ENCODE peak calls at places on chromosomes 16 and 17, in four cellular contexts. M is left ventricle myocardium inferior, O is kidney, W is spleen. R is an unnamed sample.

GRCh38 chr16:11698271-11698689 is 30.0 kb downstream of the SNN start:
- DNase-seq in M (no peak), O (no peak), W (no peak), R (no peak)

GRCh38 chr17:846901-847777 is 65.0 kb downstream of the MRM3 start:
- DNase-seq in M (no peak), O (no peak), W (no peak), R (no peak)

GRCh38 chr17:73156887-73157870 is 7.6 kb upstream of the SSTR2 start:
- DNase-seq in M (no peak), O (no peak), W (no peak), R (no peak)

GRCh38 chr16:80614908-80615696 is 74.3 kb downstream of the DYNLRB2 start:
- DNase-seq in M (no peak), O (no peak), W (no peak), R (no peak)

GRCh38 chr16:57918994-57919393 is 51.9 kb downstream of the CNGB1 start:
- DNase-seq in M (no peak), O (peak; percentile 37), W (no peak), R (no peak)

GRCh38 chr16:15887283-15887682 is 1.1 kb downstream of the CEP20 start:
- DNase-seq in M (no peak), O (no peak), W (no peak), R (no peak)

GRCh38 chr17:34379876-34380275 is 16.8 kb upstream of the CCL1 start:
- DNase-seq in M (no peak), O (no peak), W (no peak), R (no peak)

GRCh38 chr17:5422505-5422904 is 2.5 kb downstream of the RPAIN start:
- DNase-seq in M (no peak), O (no peak), W (no peak), R (no peak)

GRCh38 chr17:75067856-75068255 is 19.9 kb upstream of the SLC16A5 start:
- DNase-seq in M (no peak), O (no peak), W (peak; percentile 17), R (no peak)

GRCh38 chr17:42248351-42249179 is 27.6 kb downstream of the STAT5B start:
- DNase-seq in M (peak; percentile 60), O (peak; percentile 82), W (peak; percentile 92), R (no peak)

GRCh38 chr16:59181821-59182420 is 447.8 kb upstream of the GOT2 start:
- DNase-seq in M (no peak), O (peak; percentile 63), W (no peak), R (no peak)

GRCh38 chr16:86963600-86964575 is 353.3 kb downstream of the C16orf95 start:
- DNase-seq in M (no peak), O (peak; percentile 35), W (peak; percentile 32), R (no peak)

GRCh38 chr16:86965840-86966239 is 351.4 kb downstream of the C16orf95 start:
- DNase-seq in M (no peak), O (peak; percentile 40), W (peak; percentile 54), R (no peak)

GRCh38 chr16:86965331-86965730 is 351.9 kb downstream of the C16orf95 start:
- DNase-seq in M (no peak), O (peak; percentile 44), W (no peak), R (no peak)

GRCh38 chr16:86962913-86963312 is 354.3 kb downstream of the C16orf95 start:
- DNase-seq in M (no peak), O (peak; percentile 29), W (no peak), R (no peak)

GRCh38 chr16:86964846-86965245 is 352.3 kb downstream of the C16orf95 start:
- DNase-seq in M (no peak), O (peak; percentile 58), W (peak; percentile 24), R (no peak)
- TF ChIP-seq CTCF in M (no peak), O (no peak), W (no peak), R (no peak)

GRCh38 chr17:68495081-68495480 is 17.1 kb upstream of the PRKAR1A start:
- DNase-seq in M (no peak), O (no peak), W (no peak), R (no peak)

GRCh38 chr17:68489919-68490318 is 22.3 kb upstream of the PRKAR1A start:
- DNase-seq in M (no peak), O (no peak), W (no peak), R (no peak)

GRCh38 chr17:68491381-68491849 is 20.8 kb upstream of the PRKAR1A start:
- DNase-seq in M (peak; percentile 33), O (no peak), W (no peak), R (no peak)

GRCh38 chr17:68491864-68492263 is 20.4 kb upstream of the PRKAR1A start:
- DNase-seq in M (peak; percentile 40), O (no peak), W (no peak), R (peak; percentile 63)
- H3K27ac ChIP-seq in M (peak overlapping the region; percentile 73), O (no peak overlapping the region), W (peak overlapping the region; percentile 53), R (peak overlapping the region; percentile 69)

DNA sequence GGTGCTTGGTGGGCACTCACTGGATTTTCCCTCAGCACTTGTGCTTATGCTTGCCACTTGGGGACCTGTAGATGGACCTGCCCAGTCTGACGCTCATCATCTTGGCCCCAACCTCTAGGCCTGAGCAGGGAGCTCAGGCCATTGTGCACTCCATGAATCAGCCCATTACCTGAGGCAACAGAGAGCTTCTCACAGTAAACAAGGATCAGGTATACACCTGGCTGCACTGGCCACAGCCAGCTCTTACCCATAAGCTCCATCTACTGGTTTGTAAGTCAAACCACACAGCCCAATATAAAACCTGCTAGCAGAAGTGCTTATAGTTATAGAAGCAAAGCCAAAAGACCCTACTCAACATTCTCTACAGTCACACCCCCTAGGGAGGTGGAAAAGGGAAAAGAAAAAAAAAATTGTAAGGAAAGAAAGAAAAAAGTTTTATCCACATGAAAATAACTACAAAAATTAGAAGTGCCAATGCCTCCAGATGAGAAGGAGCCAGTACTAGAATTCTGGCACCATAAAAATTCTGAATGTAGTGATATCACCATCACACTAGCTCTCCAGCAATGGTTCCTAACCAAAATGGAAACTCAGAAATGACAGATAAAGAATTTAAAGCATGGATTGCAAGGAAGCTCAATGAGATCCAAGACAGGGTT is 87.8 kb upstream of the CDH5 start:
- DNase-seq in M (no peak), O (no peak), W (no peak), R (no peak)
- TF ChIP-seq CTCF in M (no peak), O (no peak), W (no peak), R (no peak)

GRCh38 chr16:88906020-88906419 is 39.6 kb upstream of the PABPN1L start:
- DNase-seq in M (no peak), O (no peak), W (no peak), R (no peak)
- H3K27ac ChIP-seq in M (no peak overlapping the region), O (no peak overlapping the region), W (no peak overlapping the region), R (no peak overlapping the region)

GRCh38 chr16:50901062-50901461 is 159.2 kb downstream of the CYLD start:
- DNase-seq in M (no peak), O (peak; percentile 12), W (no peak), R (no peak)

GRCh38 chr16:50900391-50900942 is 158.6 kb downstream of the CYLD start:
- DNase-seq in M (no peak), O (peak; percentile 35), W (no peak), R (no peak)

DNA sequence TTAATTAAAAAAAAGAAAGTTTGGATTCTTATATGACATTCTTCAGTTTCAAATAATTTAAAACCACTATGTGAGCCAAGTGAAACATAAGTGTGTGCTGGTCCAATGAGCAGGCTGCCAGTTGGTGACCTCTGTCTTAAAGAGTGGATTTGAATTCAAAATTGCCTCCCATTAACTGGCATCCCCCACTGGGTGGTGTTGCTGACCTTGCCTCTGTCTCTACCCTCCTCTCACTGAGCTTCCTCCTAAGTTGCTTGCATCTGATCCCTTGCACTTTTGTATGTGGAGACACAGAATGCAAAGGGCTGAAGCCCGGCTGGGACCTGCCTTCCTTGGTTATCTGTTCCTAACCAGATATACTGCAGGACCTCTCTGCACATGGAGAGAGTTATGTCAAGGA is 160.6 kb downstream of the CYLD start:
- DNase-seq in M (no peak), O (no peak), W (no peak), R (no peak)
- TF ChIP-seq CTCF in M (no peak), O (no peak), W (no peak), R (no peak)

GRCh38 chr16:9088848-9089247 is 2.6 kb upstream of the HAPSTR1 start:
- DNase-seq in M (no peak), O (no peak), W (no peak), R (no peak)
- H3K27ac ChIP-seq in M (no peak overlapping the region), O (no peak overlapping the region), W (no peak overlapping the region), R (no peak overlapping the region)

DNA sequence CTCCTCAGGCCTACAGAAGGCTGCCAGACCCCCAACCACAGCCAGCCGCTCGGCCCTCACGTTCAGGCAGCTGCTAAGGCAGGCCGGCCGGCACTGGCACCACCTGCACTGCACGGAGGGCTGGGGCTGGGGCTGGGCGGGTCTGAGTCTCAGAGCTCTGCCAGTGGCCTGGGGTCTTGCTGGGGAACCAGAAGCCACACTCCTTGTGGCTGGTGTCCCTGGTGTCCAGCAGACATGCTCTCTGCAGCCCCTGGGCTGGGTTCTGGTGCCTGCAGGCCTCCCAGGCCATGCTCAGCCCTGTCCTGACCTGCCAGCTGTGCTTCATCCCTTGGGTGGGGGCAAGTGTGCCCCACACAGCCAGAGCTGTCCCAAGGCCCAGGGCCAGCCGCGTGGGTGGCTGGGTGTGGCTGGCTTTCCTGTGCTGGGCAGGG is 42.0 kb downstream of the BAHCC1 start:
- DNase-seq in M (no peak), O (no peak), W (no peak), R (no peak)
- TF ChIP-seq CTCF in M (no peak), O (no peak), W (no peak), R (no peak)

DNA sequence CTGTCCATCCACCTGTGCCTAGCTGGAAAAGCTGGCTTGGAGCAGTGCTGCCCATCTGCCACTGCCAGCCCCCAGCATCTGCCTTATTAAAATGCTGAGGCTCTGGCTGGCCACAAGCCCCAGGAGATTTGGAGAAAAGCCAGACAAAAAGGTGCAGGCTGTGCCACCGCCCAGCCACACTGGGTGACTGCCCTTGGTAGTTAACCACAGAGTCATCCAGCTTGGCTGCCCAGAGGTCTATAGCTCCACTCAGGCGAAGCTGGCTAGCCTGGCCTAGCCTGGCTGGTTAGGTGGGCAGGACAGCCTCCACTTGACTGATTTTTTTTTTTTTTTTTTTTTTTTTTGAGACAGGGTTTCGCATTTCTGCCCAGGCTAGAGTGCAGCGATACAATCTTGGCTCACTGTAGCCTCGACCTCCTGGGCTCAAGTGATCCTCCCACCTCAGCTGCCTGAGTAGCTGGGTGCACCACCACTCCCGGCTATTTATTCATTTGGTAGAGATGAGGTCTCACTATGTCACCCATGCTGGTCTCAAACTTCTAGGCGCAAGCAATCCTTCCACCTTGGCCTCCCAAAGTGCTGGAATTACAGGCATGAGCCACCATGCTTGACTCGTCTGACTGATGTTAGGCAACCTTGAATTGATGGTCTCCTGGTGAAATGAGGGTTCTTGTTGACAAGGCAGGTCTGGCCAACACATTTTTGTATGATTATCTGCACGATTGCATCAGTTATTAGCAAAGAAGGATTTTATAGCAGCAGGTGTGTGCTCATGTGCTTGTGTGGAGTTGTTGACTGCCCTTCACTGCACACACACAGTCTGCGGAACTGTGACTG is 103.8 kb downstream of the RAB11FIP4 start:
- DNase-seq in M (no peak), O (peak; percentile 94), W (peak; percentile 86), R (no peak)
- H3K27ac ChIP-seq in M (peak overlapping the region; percentile 47), O (peak overlapping the region; percentile 85), W (peak overlapping the region; percentile 92), R (peak overlapping the region; percentile 68)